ENCODE peak calls at places on chromosomes 2 and 18, in four cellular contexts. V, K, X and N are unnamed samples.

GRCh38 chr2:238895901-238896600 is 48.2 kb downstream of the TWIST2 start:
- DNase-seq in V (peak), X (peak), K (no peak), N (peak)

GRCh38 chr2:85755122-85756027 is 1.6 kb downstream of the ATOH8 start:
- DNase-seq in K (no peak), V (no peak), X (peak), N (peak)

GRCh38 chr2:106107509-106108131 is 86.5 kb downstream of the UXS1 start:
- DNase-seq in X (peak), V (peak), K (no peak), N (no peak)

GRCh38 chr18:5237723-5238370 is 40.8 kb upstream of the AKAIN1 start:
- DNase-seq in V (peak), K (peak), X (peak), N (peak)

GRCh38 chr2:100614455-100615000 is 51.7 kb downstream of the PDCL3 start:
- DNase-seq in X (no peak), V (no peak), K (no peak), N (no peak)

GRCh38 chr18:39863916-39864315 is 2091.1 kb upstream of the PIK3C3 start:
- DNase-seq in V (no peak), K (no peak), X (no peak), N (no peak)

GRCh38 chr2:226048625-226049024 is 649.1 kb downstream of the NYAP2 start:
- DNase-seq in V (peak), K (no peak), X (peak), N (no peak)

GRCh38 chr2:126801473-126801872 is 97.2 kb upstream of the TEX51 start:
- DNase-seq in X (no peak), K (no peak), V (no peak), N (no peak)

GRCh38 chr2:128513416-128514283 is 195.0 kb upstream of the HS6ST1 start:
- DNase-seq in K (peak), X (no peak), V (no peak), N (peak)

GRCh38 chr2:231926180-231926741 is at the start of gene NPPC:
- DNase-seq in X (peak), K (no peak), V (peak), N (peak)

GRCh38 chr18:48222118-48222517 is 187.1 kb downstream of the ZBTB7C start:
- DNase-seq in V (peak), X (no peak), K (peak), N (no peak)

GRCh38 chr18:50038448-50038847 is 156.5 kb downstream of the MYO5B start:
- DNase-seq in V (peak), X (peak), K (no peak), N (no peak)

GRCh38 chr2:78979380-78980238 is 45.9 kb upstream of the REG3G start:
- DNase-seq in X (peak), V (no peak), K (no peak), N (no peak)

GRCh38 chr2:72954376-72955187 is 37.3 kb downstream of the EMX1 start:
- DNase-seq in V (no peak), X (no peak), K (no peak), N (peak)

DNA sequence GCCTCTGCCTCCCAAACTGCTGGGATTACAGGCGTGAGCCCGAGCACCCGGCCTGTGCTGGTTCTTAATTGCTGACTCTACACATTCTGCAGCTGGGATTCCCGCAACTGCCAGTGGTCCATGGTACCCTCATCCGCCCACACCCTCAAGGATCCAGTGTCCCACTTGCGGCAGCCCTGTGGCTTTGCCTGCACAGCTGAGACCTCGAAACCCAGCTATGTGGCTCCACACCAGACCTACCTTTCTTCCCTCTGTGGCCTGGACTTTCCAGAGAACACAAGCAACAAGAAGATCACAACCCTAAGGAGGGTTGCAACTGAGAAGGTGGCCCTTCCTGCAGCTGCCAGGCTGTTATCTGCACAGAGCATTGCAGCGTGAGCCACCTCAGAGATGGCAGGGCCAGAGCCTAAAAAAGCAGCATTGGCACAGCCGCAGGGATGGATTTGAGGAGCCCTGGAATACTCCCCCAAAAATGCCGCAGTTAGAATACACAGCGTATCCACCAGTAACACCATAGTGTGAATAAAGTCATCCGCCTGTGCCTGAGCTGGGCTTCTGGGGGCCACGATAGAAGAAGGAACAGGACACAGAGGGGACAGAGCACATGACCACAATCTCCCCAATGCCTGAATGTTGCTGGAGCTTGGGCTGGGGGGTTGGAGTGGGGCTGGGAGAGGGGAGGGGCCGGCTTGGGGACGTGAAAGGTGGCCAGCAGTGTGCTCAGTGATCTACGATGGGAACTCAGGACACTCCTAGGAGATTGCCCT is 1.9 kb downstream of the GPR55 start:
- DNase-seq in X (no peak), V (no peak), K (no peak), N (no peak)
- H3K4me3 ChIP-seq in X (no peak), V (no peak), K (peak), N (no peak)

GRCh38 chr2:175017618-175018414 is 12.6 kb upstream of the CHN1 start:
- DNase-seq in V (no peak), X (no peak), K (no peak), N (no peak)
- H3K4me3 ChIP-seq in V (no peak), X (no peak), K (no peak), N (no peak)

DNA sequence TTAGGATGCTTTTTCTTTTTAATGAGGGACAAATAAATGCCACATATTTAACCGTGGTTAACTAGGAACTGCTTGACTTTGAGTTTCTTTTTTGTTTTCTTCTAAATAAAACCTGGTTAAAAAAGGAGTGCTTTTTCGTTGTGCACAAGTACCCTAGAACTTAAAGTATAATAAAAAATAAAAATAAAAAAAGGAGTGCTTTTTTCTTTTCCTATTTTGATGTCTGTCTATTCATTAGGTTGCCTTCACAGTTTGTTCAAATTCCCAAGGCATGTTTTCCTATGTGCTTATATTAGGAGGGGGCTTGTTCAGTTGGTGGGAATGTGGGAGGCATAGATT is 4.4 kb downstream of the FOSL2 start:
- DNase-seq in X (no peak), V (no peak), K (no peak), N (no peak)
- H3K4me3 ChIP-seq in X (peak), V (peak), K (no peak), N (peak)

GRCh38 chr2:62672601-62673000 is 32.9 kb upstream of the EHBP1 start:
- DNase-seq in X (peak), K (no peak), V (peak), N (no peak)
- H3K4me3 ChIP-seq in X (no peak), K (no peak), V (no peak), N (no peak)

GRCh38 chr2:234690569-234691225 is 193.8 kb upstream of the ARL4C start:
- DNase-seq in K (no peak), V (no peak), X (peak), N (no peak)

GRCh38 chr2:234694244-234695013 is 197.5 kb upstream of the ARL4C start:
- DNase-seq in X (peak), K (no peak), V (peak), N (no peak)

GRCh38 chr2:234691968-234692955 is 195.4 kb upstream of the ARL4C start:
- DNase-seq in X (no peak), K (no peak), V (no peak), N (no peak)

GRCh38 chr2:234689911-234690379 is 193.1 kb upstream of the ARL4C start:
- DNase-seq in K (no peak), V (no peak), X (no peak), N (no peak)

DNA sequence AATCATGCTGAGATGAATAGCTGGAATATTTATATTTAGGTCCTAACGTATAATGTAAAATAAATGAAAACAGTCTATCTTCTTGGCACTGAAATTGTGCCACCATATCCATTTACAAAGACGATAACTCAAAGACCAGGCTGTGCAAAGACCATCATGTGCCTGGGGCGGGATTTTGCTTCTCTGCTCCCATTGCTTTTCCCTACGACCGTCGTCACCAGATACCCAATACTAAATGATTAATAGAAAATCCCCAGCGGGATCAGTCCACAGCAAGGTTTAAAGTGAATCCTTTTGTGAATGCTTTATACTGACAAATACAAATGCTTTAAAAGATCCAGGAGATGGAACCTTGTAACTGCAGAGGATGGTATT is 194.3 kb upstream of the ARL4C start:
- DNase-seq in V (no peak), X (no peak), K (no peak), N (no peak)
- H3K4me3 ChIP-seq in V (no peak), X (no peak), K (no peak), N (no peak)

DNA sequence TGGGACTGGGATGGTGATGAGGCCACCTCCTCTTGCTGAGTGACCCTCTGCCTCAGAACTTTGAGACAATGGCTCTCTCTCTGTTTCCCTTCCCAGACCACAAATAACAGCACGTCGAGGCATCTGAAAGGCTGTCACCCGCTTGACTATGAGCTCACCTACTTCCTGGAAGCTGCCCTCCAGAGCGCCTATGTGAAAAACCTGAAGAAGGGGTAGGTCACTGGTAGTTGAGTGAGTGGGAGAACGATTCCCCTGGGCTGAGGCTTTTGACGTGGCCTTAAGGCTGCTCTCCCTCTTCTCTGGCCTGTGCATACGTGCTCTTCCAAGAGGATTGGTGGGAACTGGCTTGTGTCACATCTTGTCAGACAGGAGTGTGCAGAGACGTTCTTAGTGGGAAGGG is 63.1 kb upstream of the MCFD2 start:
- DNase-seq in V (no peak), X (no peak), K (no peak), N (no peak)
- H3K4me3 ChIP-seq in V (no peak), X (no peak), K (no peak), N (no peak)